ENCODE peak calls at places on chromosomes 7 and 10, in five cellular contexts. Q is ACHN; J is GM19239; C is activated CD4-positive, alpha-beta memory T cell treated with anti-CD3 and anti-CD28 coated beads for 36 hours; K is activated T-cell treated with anti-CD3 and anti-CD28 coated beads, Interleukin-2, amount 50 U/mL, for 4 hours. Z is an unnamed sample.

GRCh38 chr7:99012722-99013121 is 131.2 kb downstream of the SMURF1 start:
- DNase-seq in Q (no peak), J (no peak), C (no peak), K (no peak), Z (no peak)

GRCh38 chr7:16817536-16817935 is 12.7 kb upstream of the AGR2 start:
- DNase-seq in Q (no peak), J (no peak), C (no peak), K (no peak), Z (no peak)

GRCh38 chr7:123679614-123680013 is 23.9 kb downstream of the LMOD2 start:
- DNase-seq in Q (no peak), J (no peak), C (no peak), K (no peak), Z (no peak)

GRCh38 chr10:12943425-12943824 is 58.1 kb downstream of the CCDC3 start:
- DNase-seq in Q (no peak), J (no peak), C (no peak), K (no peak), Z (no peak)

GRCh38 chr10:122007415-122007814 is 18.5 kb downstream of the TACC2 start:
- DNase-seq in Q (no peak), J (no peak), C (no peak), K (no peak), Z (no peak)

GRCh38 chr7:132580277-132580676 is 4.0 kb upstream of the PLXNA4 start:
- DNase-seq in Q (peak; percentile 29), J (no peak), C (no peak), K (no peak), Z (no peak)

GRCh38 chr10:5512881-5513698 is 11.7 kb upstream of the CALML3 start:
- DNase-seq in Q (no peak), J (no peak), C (peak; percentile 42), K (no peak), Z (no peak)

GRCh38 chr10:62454696-62455451 is 80.7 kb downstream of the ZNF365 start:
- DNase-seq in Q (peak; percentile 68), J (no peak), C (no peak), K (no peak), Z (no peak)

GRCh38 chr10:67836491-67836890 is 1.5 kb downstream of the DNAJC12 start:
- DNase-seq in Q (no peak), J (no peak), C (no peak), K (no peak), Z (no peak)

GRCh38 chr10:96244354-96244753 is 27.0 kb downstream of the BLNK start:
- DNase-seq in Q (no peak), J (peak; percentile 67), C (no peak), K (no peak), Z (peak; percentile 89)

GRCh38 chr7:134197342-134197741 is 70.2 kb downstream of the LRGUK start:
- DNase-seq in Q (no peak), J (no peak), C (no peak), K (no peak), Z (no peak)

GRCh38 chr7:65477326-65477725 is 103.7 kb downstream of the ZNF92 start:
- DNase-seq in Q (peak; percentile 32), J (no peak), C (peak; percentile 12), K (no peak), Z (no peak)

GRCh38 chr7:149355390-149356048 is 93.5 kb downstream of the ZNF783 start:
- DNase-seq in Q (no peak), J (no peak), C (no peak), K (no peak), Z (no peak)

GRCh38 chr7:30285531-30286284 is 1.3 kb downstream of the ZNRF2 start:
- DNase-seq in Q (peak; percentile 72), J (peak; percentile 12), C (peak; percentile 83), K (peak; percentile 30), Z (no peak)

GRCh38 chr10:92290076-92290836 is 622 bp downstream of the CPEB3 start:
- DNase-seq in Q (peak; percentile 50), J (no peak), C (peak; percentile 47), K (peak; percentile 5), Z (no peak)

GRCh38 chr10:59361659-59362183 is 628 bp downstream of the FAM13C start:
- DNase-seq in Q (no peak), J (no peak), C (no peak), K (no peak), Z (no peak)

GRCh38 chr10:118970770-118971169 is 58.7 kb upstream of the NANOS1 start:
- DNase-seq in Q (no peak), J (no peak), C (no peak), K (no peak), Z (no peak)

GRCh38 chr7:30929686-30930085 is 18.0 kb downstream of the AQP1 start:
- DNase-seq in Q (no peak), J (no peak), C (no peak), K (peak; percentile 2), Z (no peak)